ENCODE peak calls at places on chromosomes 3 and 15, in five cellular contexts. G, K, O, Q and L are unnamed samples.
A peak's percentile ranks its signal among the peaks of the same experiment; 100 is the strongest.

GRCh38 chr3:138452491-138452890 is 18.1 kb downstream of the ESYT3 start:
- DNase-seq in G (no peak), K (no peak), O (no peak), Q (no peak), L (no peak)

GRCh38 chr15:33722005-33722672 is 246.2 kb upstream of the CHRM5 start:
- DNase-seq in G (peak; percentile 58), K (no peak), O (no peak), Q (peak; percentile 78), L (peak; percentile 90)

GRCh38 chr3:129119365-129120100 is 2.1 kb downstream of the RAB43 start:
- DNase-seq in G (peak; percentile 17), K (no peak), O (no peak), Q (peak; percentile 31), L (no peak)

GRCh38 chr3:20405731-20406130 is 219.7 kb upstream of the SGO1 start:
- DNase-seq in G (peak; percentile 75), K (no peak), O (peak; percentile 23), Q (no peak), L (peak; percentile 48)

GRCh38 chr3:156631323-156631722 is 43.1 kb upstream of the TIPARP start:
- DNase-seq in G (no peak), K (no peak), O (no peak), Q (no peak), L (no peak)

GRCh38 chr3:172179680-172180399 is 140.5 kb downstream of the FNDC3B start:
- DNase-seq in G (peak; percentile 56), K (no peak), O (no peak), Q (no peak), L (no peak)

GRCh38 chr3:179852117-179852886 is 184.4 kb downstream of the PEX5L start:
- DNase-seq in G (peak; percentile 50), K (no peak), O (peak; percentile 16), Q (peak; percentile 5), L (peak; percentile 53)

GRCh38 chr3:65721386-65721785 is 317.3 kb downstream of the MAGI1 start:
- DNase-seq in G (no peak), K (no peak), O (no peak), Q (no peak), L (no peak)

GRCh38 chr3:133890972-133891644 is 4.6 kb downstream of the RAB6B start:
- DNase-seq in G (no peak), K (no peak), O (no peak), Q (no peak), L (no peak)

GRCh38 chr3:44359146-44359751 is 20.7 kb downstream of the TCAIM start:
- DNase-seq in G (peak; percentile 21), K (no peak), O (no peak), Q (no peak), L (no peak)

GRCh38 chr15:40217166-40217785 is 21.6 kb upstream of the PAK6 start:
- DNase-seq in G (peak; percentile 83), K (peak; percentile 68), O (peak; percentile 12), Q (peak; percentile 73), L (no peak)

GRCh38 chr15:43998607-43999006 is 171.8 kb downstream of the WDR76 start:
- DNase-seq in G (peak; percentile 63), K (no peak), O (no peak), Q (peak; percentile 93), L (no peak)

GRCh38 chr3:145013931-145014330 is 1042.3 kb downstream of the DIPK2A start:
- DNase-seq in G (peak; percentile 42), K (no peak), O (no peak), Q (no peak), L (no peak)

GRCh38 chr3:141410861-141411771 is 42.8 kb downstream of the ZBTB38 start:
- DNase-seq in G (peak; percentile 73), K (no peak), O (no peak), Q (peak; percentile 79), L (no peak)
- H3K4me3 ChIP-seq in G (no peak overlapping the region), K (no peak overlapping the region), O (no peak overlapping the region), Q (no peak overlapping the region), L (no peak overlapping the region)

DNA sequence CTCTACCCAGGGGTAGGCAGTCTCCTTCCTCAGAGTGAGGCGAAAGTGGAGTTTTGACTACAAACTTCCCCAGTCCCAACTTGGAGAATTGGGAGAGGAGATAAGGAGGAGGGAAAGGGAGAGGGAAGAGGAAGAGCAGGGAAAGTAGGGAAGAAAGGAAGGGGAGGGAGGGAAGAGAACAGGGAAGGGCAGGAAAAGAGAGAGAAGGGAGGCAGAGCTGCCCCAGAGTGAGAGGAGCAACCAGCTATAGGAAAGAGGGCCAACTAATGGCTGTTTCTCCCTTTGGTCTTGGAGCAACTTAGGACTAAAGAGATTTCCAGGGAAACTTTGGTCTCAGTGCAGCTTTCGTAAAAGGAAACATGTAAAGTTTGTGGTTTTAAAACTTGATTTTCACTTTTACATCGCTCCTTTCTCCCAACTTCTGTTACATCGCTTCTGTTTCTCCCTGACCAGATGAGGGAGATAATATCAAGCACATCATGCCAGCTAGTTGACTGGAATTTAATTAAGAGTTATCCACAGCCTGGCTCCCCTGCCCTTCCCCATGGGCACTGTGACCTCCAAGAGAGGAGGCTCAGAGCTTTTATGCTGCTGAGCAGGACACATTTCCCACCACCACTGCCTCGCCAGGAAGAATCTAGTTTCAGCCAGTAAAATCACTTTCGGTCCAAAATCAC is 1.4 kb downstream of the CA12 start:
- DNase-seq in G (no peak), K (no peak), O (no peak), Q (no peak), L (no peak)
- H3K4me3 ChIP-seq in G (peak overlapping the region; percentile 68), K (no peak overlapping the region), O (peak overlapping the region; percentile 73), Q (no peak overlapping the region), L (peak overlapping the region; percentile 53)

DNA sequence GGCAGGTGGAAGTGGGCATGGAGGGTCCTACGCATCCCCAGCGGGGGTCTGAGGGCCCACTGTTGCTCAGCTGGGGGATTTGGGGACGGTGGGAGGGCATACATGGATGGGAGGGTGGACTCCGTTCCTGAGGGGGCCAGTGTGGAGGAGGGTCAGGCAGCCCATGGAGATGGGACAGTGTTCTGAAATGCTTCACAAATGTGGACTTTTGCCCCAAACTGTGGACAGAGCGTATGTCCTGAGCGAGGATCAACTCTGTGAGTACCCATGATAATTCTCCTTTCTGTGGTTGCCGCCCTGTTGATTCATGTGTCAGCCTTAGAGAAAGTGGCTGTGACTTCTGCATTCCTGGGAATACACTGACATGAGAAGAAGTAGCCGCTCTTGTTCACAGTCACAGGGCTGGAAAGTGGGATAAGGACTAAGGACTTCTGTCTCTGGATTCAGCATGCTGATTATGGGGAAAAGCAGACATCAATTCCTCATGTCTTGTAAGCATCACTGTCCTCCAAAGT is 33.4 kb downstream of the SMAD3 start:
- DNase-seq in G (no peak), K (no peak), O (no peak), Q (no peak), L (no peak)
- H3K4me3 ChIP-seq in G (peak overlapping the region; percentile 14), K (no peak overlapping the region), O (peak overlapping the region; percentile 40), Q (no peak overlapping the region), L (no peak overlapping the region)

DNA sequence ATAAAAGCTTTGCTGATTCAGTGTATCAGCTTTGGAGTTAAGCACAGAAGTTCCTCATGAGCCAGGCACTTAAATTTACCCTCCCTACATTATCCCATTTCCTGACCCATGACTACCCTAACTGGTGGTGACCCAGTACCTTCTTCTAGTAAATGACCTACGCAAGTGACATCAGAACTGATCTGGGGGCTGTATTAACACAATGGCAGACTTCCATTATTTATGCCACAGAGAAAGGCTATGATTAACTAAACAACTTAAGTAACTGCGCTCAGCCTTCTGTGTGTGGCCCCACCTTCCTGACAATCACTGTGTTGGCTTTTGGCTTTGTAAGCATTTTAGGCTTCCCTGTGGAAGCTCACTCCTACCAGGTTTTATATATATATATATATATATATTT is 1.9 kb downstream of the MB21D2 start:
- DNase-seq in G (no peak), K (no peak), O (no peak), Q (no peak), L (no peak)
- H3K4me3 ChIP-seq in G (peak overlapping the region; percentile 85), K (no peak overlapping the region), O (peak overlapping the region; percentile 97), Q (no peak overlapping the region), L (peak overlapping the region; percentile 90)

GRCh38 chr3:73813291-73813977 is 188.7 kb upstream of the PDZRN3 start:
- DNase-seq in G (peak; percentile 63), K (no peak), O (no peak), Q (peak; percentile 7), L (no peak)
- H3K4me3 ChIP-seq in G (peak overlapping the region; percentile 29), K (no peak overlapping the region), O (no peak overlapping the region), Q (no peak overlapping the region), L (no peak overlapping the region)